ENCODE peak calls at places on chromosomes 3 and 15, in four cellular contexts. N is neuronal stem cell, S is IMR-90, C is spleen. Q is an unnamed sample. For H3K4me1, the result is how much of the 10 kb centered on the place peaks cover.

GRCh38 chr3:54326951-54327350 is 204.6 kb downstream of the CACNA2D3 start:
- DNase-seq in S (no peak), C (no peak), N (no peak), Q (no peak)

GRCh38 chr3:14001136-14001535 is 121.3 kb upstream of the WNT7A start:
- DNase-seq in N (no peak), C (no peak), S (peak), Q (no peak)

GRCh38 chr3:105686324-105686897 is 182.4 kb downstream of the CBLB start:
- DNase-seq in S (peak), N (no peak), C (no peak), Q (no peak)

GRCh38 chr15:44566176-44566575 is 29.2 kb downstream of the EIF3J start:
- DNase-seq in C (no peak), S (no peak), N (no peak), Q (no peak)

GRCh38 chr15:66570327-66570726 is 4.5 kb upstream of the LCTL start:
- DNase-seq in S (no peak), N (no peak), C (peak), Q (no peak)

GRCh38 chr3:9782777-9783176 is 9.5 kb downstream of the TADA3 start:
- DNase-seq in N (no peak), C (no peak), S (no peak), Q (no peak)

GRCh38 chr3:32901005-32901932 is 50.2 kb upstream of the CCR4 start:
- DNase-seq in C (no peak), S (no peak), N (no peak), Q (no peak)

GRCh38 chr3:47161983-47162694 is 1.8 kb downstream of the SETD2 start:
- DNase-seq in C (no peak), S (no peak), N (no peak), Q (no peak)

GRCh38 chr3:152147748-152148147 is 121.0 kb upstream of the MBNL1 start:
- DNase-seq in S (no peak), C (no peak), N (no peak), Q (no peak)

GRCh38 chr15:60017538-60018199 is 13.6 kb downstream of the FOXB1 start:
- DNase-seq in S (no peak), C (no peak), N (no peak), Q (no peak)

GRCh38 chr15:64856429-64857145 is 14.9 kb downstream of the PLEKHO2 start:
- DNase-seq in N (peak), C (no peak), S (peak), Q (no peak)

GRCh38 chr3:170002231-170002630 is 35.6 kb upstream of the GPR160 start:
- DNase-seq in S (no peak), C (no peak), N (no peak), Q (no peak)

GRCh38 chr3:132630612-132631011 is 29.0 kb downstream of the ACAD11 start:
- DNase-seq in S (no peak), N (no peak), C (no peak), Q (no peak)

GRCh38 chr3:34140606-34141005 is 342.2 kb downstream of the PDCD6IP start:
- DNase-seq in C (no peak), S (no peak), N (no peak), Q (no peak)

GRCh38 chr3:136535906-136536305 is 216.3 kb downstream of the STAG1 start:
- DNase-seq in N (no peak), C (no peak), S (peak), Q (no peak)

GRCh38 chr15:58746174-58746573 is 3.3 kb downstream of the ADAM10 start:
- DNase-seq in S (no peak), N (no peak), C (no peak), Q (no peak)

GRCh38 chr3:160150066-160150465 is 75.2 kb upstream of the C3orf80 start:
- DNase-seq in N (no peak), S (no peak), C (no peak), Q (no peak)

GRCh38 chr3:126317029-126317996 is 39.9 kb downstream of the KLF15 start:
- DNase-seq in S (no peak), N (no peak), C (peak), Q (no peak)

GRCh38 chr3:79497447-79498111 is 270.2 kb downstream of the ROBO1 start:
- DNase-seq in C (no peak), S (peak), N (no peak), Q (no peak)

GRCh38 chr3:37892917-37893595 is 31.4 kb downstream of the CTDSPL start:
- DNase-seq in C (peak), N (no peak), S (peak), Q (no peak)

GRCh38 chr3:177813322-177813721 is 616.0 kb upstream of the TBL1XR1 start:
- DNase-seq in C (no peak), S (peak), N (no peak), Q (no peak)

GRCh38 chr3:122232485-122232884 is 49.0 kb downstream of the CASR start:
- DNase-seq in S (no peak), N (no peak), C (no peak), Q (no peak)

GRCh38 chr15:57640935-57641682 is 49.4 kb downstream of the MYZAP start:
- DNase-seq in C (no peak), S (peak), N (peak), Q (no peak)

GRCh38 chr3:152797751-152798432 is 37.0 kb upstream of the P2RY1 start:
- DNase-seq in N (no peak), S (no peak), C (no peak), Q (no peak)

GRCh38 chr3:131702156-131702555 is 199.4 kb upstream of the MRPL3 start:
- DNase-seq in S (no peak), C (no peak), N (no peak), Q (no peak)

GRCh38 chr3:156963096-156963495 is 136.9 kb downstream of the LEKR1 start:
- DNase-seq in N (no peak), S (no peak), C (no peak), Q (no peak)

GRCh38 chr15:33601461-33601860 is 290.7 kb downstream of the RYR3 start:
- DNase-seq in N (no peak), S (no peak), C (no peak), Q (no peak)

GRCh38 chr15:68347392-68347791 is 69.8 kb downstream of the FEM1B start:
- DNase-seq in N (no peak), C (no peak), S (peak), Q (no peak)

GRCh38 chr15:39721893-39722292 is 60.7 kb downstream of the FSIP1 start:
- DNase-seq in S (no peak), N (no peak), C (no peak), Q (no peak)

GRCh38 chr3:10519236-10519635 is 13.8 kb upstream of the ATP2B2 start:
- DNase-seq in C (peak), N (no peak), S (no peak), Q (no peak)

GRCh38 chr3:156151824-156152428 is 31.5 kb downstream of the KCNAB1 start:
- DNase-seq in N (peak), C (peak), S (peak), Q (peak)

GRCh38 chr3:2967851-2968250 is 142.3 kb downstream of the IL5RA start:
- DNase-seq in C (no peak), N (no peak), S (no peak), Q (no peak)

GRCh38 chr15:48800811-48801460 is 9.9 kb downstream of the CEP152 start:
- DNase-seq in C (no peak), N (no peak), S (peak), Q (no peak)

GRCh38 chr15:40064231-40064894 is 25.4 kb upstream of the SRP14 start:
- DNase-seq in S (peak), N (no peak), C (peak), Q (no peak)

GRCh38 chr15:61169904-61170695 is 59.0 kb downstream of the RORA start:
- DNase-seq in C (no peak), S (no peak), N (no peak), Q (no peak)

GRCh38 chr3:188052229-188052965 is 101.6 kb upstream of the LPP start:
- DNase-seq in C (no peak), N (peak), S (peak), Q (no peak)

GRCh38 chr3:153757839-153758238 is 363.4 kb upstream of the ARHGEF26 start:
- DNase-seq in C (no peak), N (no peak), S (no peak), Q (no peak)

GRCh38 chr15:58462547-58462946 is 30.8 kb downstream of the LIPC start:
- DNase-seq in N (no peak), C (no peak), S (no peak), Q (no peak)

GRCh38 chr3:63762180-63762579 is 56.9 kb upstream of the C3orf49 start:
- DNase-seq in C (no peak), S (no peak), N (no peak), Q (no peak)
- H3K4me3 ChIP-seq in C (no peak), S (no peak), N (no peak), Q (no peak)

GRCh38 chr3:42801048-42801620 is 3.2 kb downstream of the HIGD1A start:
- DNase-seq in S (no peak), C (no peak), N (no peak), Q (no peak)
- H3K27ac ChIP-seq in S (no peak), C (no peak), N (no peak), Q (no peak)

DNA sequence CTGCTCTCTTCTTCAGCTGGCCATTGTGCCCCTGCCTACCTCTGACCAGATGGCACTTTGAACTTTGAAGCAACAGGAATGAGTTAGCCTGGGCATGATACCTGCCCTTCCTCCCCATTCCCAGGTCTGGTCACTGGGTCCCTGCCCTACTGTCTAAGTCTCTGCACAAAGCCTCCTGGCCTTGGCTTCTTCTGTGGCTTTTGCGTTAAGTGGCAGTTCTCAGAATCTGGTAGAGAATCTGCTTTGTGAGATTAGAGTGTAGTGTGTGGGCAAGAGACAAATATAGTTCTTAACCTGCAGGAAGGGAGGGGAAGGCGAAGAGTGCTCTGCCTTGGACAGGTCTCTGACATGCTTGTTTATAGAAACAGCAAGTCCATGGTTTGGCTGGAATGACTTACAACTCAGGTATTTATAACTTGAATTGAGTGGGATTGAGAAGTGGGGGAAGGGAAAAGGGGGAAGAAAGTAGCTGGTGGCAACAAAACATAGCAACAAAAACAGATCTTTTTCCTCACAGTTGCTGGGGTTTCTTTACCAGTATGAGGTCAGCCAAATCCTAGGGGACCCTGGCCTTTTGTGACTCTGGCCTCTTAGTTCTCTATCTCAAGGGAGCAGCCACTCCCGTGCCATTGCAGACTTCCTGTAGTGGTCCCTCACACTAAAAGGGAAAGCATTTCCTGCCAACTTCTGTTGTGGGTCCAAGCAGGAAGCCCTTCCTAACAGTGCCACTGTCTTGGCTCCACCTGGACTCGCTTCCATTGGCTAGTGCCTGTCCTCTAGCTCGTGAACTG is 16.7 kb downstream of the MAPKBP1 start:
- DNase-seq in C (no peak), S (peak), N (no peak), Q (no peak)
- H3K4me1 ChIP-seq in C (half or more), S (under half), N (under half), Q (under half)

GRCh38 chr15:89400121-89400996 is 65.7 kb upstream of the POLG start:
- DNase-seq in S (no peak), N (no peak), C (peak), Q (no peak)

GRCh38 chr15:89399390-89400120 is 64.9 kb upstream of the POLG start:
- DNase-seq in C (peak), N (no peak), S (no peak), Q (no peak)

GRCh38 chr15:89397653-89398023 is 63.0 kb upstream of the POLG start:
- DNase-seq in N (no peak), S (no peak), C (no peak), Q (no peak)

GRCh38 chr15:89396723-89397652 is 62.4 kb upstream of the POLG start:
- DNase-seq in C (peak), N (no peak), S (no peak), Q (no peak)

GRCh38 chr15:89399070-89399389 is 64.4 kb upstream of the POLG start:
- DNase-seq in S (no peak), C (no peak), N (no peak), Q (no peak)
- H3K4me3 ChIP-seq in S (no peak), C (peak), N (no peak), Q (no peak)

DNA sequence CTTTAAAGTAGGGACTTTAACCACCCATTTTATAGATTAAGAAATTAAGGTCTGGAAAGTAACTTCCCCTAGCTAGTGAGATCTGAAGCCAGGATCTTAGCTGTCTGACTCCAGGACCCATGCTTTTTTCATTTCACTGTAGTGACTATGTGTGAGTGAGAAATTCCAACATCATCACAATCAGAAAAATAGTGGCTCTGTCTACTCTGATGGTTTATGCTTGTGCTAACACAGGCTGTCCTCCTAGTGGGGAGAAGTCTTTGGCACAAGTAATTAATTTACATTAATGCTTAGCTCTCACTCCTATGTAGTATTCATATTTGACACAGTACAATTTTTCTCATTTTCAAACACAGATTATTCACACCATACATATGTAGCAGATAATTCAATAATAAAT is 143.4 kb downstream of the ANO10 start:
- DNase-seq in C (no peak), S (no peak), N (no peak), Q (no peak)
- H3K27ac ChIP-seq in C (peak), S (no peak), N (no peak), Q (no peak)

Q was measured in iPS DF 6.9.